ENCODE peak calls at places on chromosomes 5 and 9, in four cellular contexts. G is psoas muscle, O is sigmoid colon, T is neural progenitor cell. K is an unnamed sample. For H3K4me1, the result is how much of the 10 kb centered on the place peaks cover.

GRCh38 chr5:134568761-134569725 is 43.6 kb downstream of the JADE2 start:
- DNase-seq in G (peak), O (peak), T (peak), K (no peak)

GRCh38 chr9:129310666-129311350 is 132.7 kb upstream of the IER5L start:
- DNase-seq in G (no peak), O (peak), T (no peak), K (peak)

GRCh38 chr9:115466784-115467183 is 348.8 kb upstream of the TNC start:
- DNase-seq in G (no peak), O (peak), T (no peak), K (no peak)

GRCh38 chr9:134938346-134939079 is 20.8 kb upstream of the FCN1 start:
- DNase-seq in G (peak), O (no peak), T (no peak), K (no peak)

GRCh38 chr5:142816577-142816976 is 46.4 kb downstream of the ARHGAP26 start:
- DNase-seq in G (peak), O (no peak), T (no peak), K (no peak)

GRCh38 chr5:60675286-60675685 is 24.7 kb downstream of the DEPDC1B start:
- DNase-seq in G (no peak), O (no peak), T (no peak), K (no peak)

GRCh38 chr9:101778332-101778731 is 39.9 kb upstream of the GRIN3A start:
- DNase-seq in G (no peak), O (no peak), T (no peak), K (no peak)

GRCh38 chr9:86944974-86945867 is 2.1 kb downstream of the GAS1 start:
- DNase-seq in G (peak), O (peak), T (peak), K (peak)

GRCh38 chr5:154708845-154709244 is 46.3 kb upstream of the LARP1 start:
- DNase-seq in G (no peak), O (peak), T (no peak), K (no peak)

GRCh38 chr5:139711067-139711851 is 63.1 kb downstream of the CXXC5 start:
- DNase-seq in G (peak), O (no peak), T (peak), K (peak)

GRCh38 chr5:14138608-14139540 is 4.3 kb upstream of the TRIO start:
- DNase-seq in G (no peak), O (no peak), T (no peak), K (no peak)

GRCh38 chr9:17521456-17521855 is 57.4 kb upstream of the SH3GL2 start:
- DNase-seq in G (no peak), O (no peak), T (no peak), K (no peak)

GRCh38 chr5:73985145-73985544 is 359.1 kb downstream of the ARHGEF28 start:
- DNase-seq in G (no peak), O (no peak), T (peak), K (no peak)

GRCh38 chr5:168123853-168124528 is 167.5 kb upstream of the WWC1 start:
- DNase-seq in G (no peak), O (no peak), T (no peak), K (no peak)

GRCh38 chr9:69062195-69062594 is 26.6 kb downstream of the FXN start:
- DNase-seq in G (no peak), O (no peak), T (no peak), K (no peak)

GRCh38 chr9:123544007-123544827 is 188.2 kb downstream of the CRB2 start:
- DNase-seq in G (no peak), O (no peak), T (peak), K (peak)

GRCh38 chr5:6181147-6181729 is 197.1 kb downstream of the MED10 start:
- DNase-seq in G (no peak), O (no peak), T (peak), K (no peak)

GRCh38 chr5:132073231-132074013 is at the start of gene CSF2:
- DNase-seq in G (peak), O (no peak), T (no peak), K (no peak)

GRCh38 chr5:141919218-141920129 is 4.2 kb upstream of the DELE1 start:
- DNase-seq in G (no peak), O (no peak), T (no peak), K (peak)

GRCh38 chr9:37953775-37954437 is 50.0 kb upstream of the SLC25A51 start:
- DNase-seq in G (no peak), O (no peak), T (no peak), K (no peak)

GRCh38 chr5:149486726-149487635 is 64.3 kb downstream of the CSNK1A1 start:
- DNase-seq in G (no peak), O (no peak), T (no peak), K (peak)

GRCh38 chr5:81167544-81167943 is 65.6 kb upstream of the CKMT2 start:
- DNase-seq in G (no peak), O (peak), T (no peak), K (no peak)

GRCh38 chr5:74334034-74334433 is 306.5 kb downstream of the ENC1 start:
- DNase-seq in G (no peak), O (no peak), T (no peak), K (no peak)

GRCh38 chr9:107274953-107275422 is 8.1 kb upstream of the RAD23B start:
- DNase-seq in G (no peak), O (no peak), T (no peak), K (no peak)

GRCh38 chr5:115586525-115587146 is 15.6 kb downstream of the TICAM2 start:
- DNase-seq in G (no peak), O (no peak), T (peak), K (no peak)

GRCh38 chr9:74555015-74555414 is 57.9 kb downstream of the RORB start:
- DNase-seq in G (no peak), O (no peak), T (no peak), K (no peak)

GRCh38 chr9:73133921-73134407 is 17.7 kb upstream of the ANXA1 start:
- DNase-seq in G (no peak), O (no peak), T (no peak), K (no peak)

GRCh38 chr9:129281506-129282145 is 103.6 kb upstream of the IER5L start:
- DNase-seq in G (peak), O (peak), T (no peak), K (no peak)

GRCh38 chr9:100033877-100034551 is 64.8 kb downstream of the ERP44 start:
- DNase-seq in G (no peak), O (no peak), T (no peak), K (no peak)

GRCh38 chr5:154159343-154159742 is 31.2 kb upstream of the GALNT10 start:
- DNase-seq in G (no peak), O (no peak), T (no peak), K (no peak)

GRCh38 chr5:144191461-144191860 is 20.8 kb downstream of the KCTD16 start:
- DNase-seq in G (no peak), O (no peak), T (no peak), K (no peak)

GRCh38 chr5:144189800-144190429 is 19.2 kb downstream of the KCTD16 start:
- DNase-seq in G (no peak), O (no peak), T (no peak), K (no peak)

GRCh38 chr5:144191998-144192397 is 21.3 kb downstream of the KCTD16 start:
- DNase-seq in G (no peak), O (no peak), T (peak), K (no peak)

GRCh38 chr5:144183254-144183889 is 12.7 kb downstream of the KCTD16 start:
- DNase-seq in G (no peak), O (no peak), T (peak), K (no peak)

DNA sequence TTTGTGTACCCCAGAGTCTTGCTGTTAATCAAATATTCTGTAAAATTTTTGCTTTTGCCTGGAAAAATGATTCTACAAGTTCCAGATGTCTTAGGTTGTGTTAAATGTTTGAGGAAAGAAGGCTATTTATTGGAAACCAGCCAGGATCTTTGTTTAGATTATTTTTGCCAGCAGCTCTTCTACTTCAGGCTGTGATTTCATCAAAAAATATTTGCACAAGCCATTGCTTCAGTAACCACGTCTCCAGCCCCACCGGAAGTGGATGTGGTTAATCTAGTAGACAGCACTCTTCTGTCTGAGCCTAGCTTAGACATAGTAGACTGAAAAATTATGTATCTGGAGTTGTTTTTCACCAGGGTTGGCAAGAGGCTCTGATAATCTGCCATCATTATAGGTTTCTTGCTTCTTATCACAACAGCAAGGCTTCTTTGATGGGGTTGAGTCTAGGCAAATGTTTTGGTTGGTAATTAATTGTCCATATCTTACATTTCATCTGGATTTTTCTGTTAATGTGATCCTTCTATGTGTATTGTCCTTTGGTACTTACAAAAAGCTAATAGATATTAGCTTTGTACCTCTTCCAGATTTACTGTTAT is 17.1 kb downstream of the KCTD16 start:
- DNase-seq in G (peak), O (peak), T (no peak), K (no peak)
- H3K4me3 ChIP-seq in G (no peak), O (no peak), T (no peak), K (no peak)

DNA sequence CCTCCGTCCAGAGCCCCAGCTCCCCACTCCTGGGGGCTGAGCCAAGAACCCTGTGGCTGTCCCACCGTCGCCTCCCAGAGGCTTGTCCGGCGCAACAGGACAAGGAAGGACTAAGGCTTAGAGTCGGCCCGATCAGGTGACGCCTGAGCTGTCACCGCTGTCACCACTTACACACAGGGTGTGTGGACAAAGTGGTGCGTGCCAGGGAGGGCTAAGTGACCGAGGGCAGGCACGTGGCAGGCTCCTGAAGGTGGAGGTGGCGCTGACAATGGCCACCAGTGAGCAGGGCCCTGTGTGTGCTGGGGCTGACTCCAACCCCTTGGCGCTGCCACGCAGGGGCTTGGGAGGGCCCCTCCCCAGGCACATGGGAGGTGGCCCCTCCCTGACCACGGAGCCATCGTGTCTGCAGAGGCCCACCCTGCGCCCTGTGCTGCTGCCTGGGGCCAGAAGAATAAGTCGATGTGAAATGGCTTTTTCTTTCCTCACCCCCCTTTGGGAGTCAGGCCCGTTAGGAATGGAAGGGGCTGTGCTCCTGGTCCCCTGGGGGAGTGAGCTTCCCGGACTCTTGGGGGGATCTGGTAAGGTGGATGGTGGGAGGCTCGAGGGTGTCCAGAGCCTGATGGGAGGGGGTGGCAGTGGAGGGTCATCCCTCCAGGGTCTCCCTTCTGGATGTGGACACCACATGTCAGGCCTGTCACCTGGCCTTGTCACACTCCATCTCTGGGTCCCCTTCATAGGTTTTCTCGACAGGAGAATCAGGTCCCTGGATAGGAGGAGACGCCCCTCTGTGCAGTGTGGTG is 2.6 kb upstream of the GPSM1 start:
- DNase-seq in G (no peak), O (no peak), T (peak), K (no peak)
- TF ChIP-seq CTCF in G (no peak), O (no peak), T (peak), K (no peak)

GRCh38 chr9:77019810-77020437 is 469 bp downstream of the FOXB2 start:
- DNase-seq in G (no peak), O (no peak), T (peak), K (no peak)

GRCh38 chr9:77020438-77021264 is 1.2 kb downstream of the FOXB2 start:
- DNase-seq in G (no peak), O (no peak), T (peak), K (no peak)

GRCh38 chr9:77018058-77019009 is 1.1 kb upstream of the FOXB2 start:
- DNase-seq in G (no peak), O (no peak), T (peak), K (no peak)

GRCh38 chr9:77017505-77017894 is 2.0 kb upstream of the FOXB2 start:
- DNase-seq in G (no peak), O (no peak), T (no peak), K (no peak)

GRCh38 chr9:77019010-77019809 is at the start of gene FOXB2:
- DNase-seq in G (no peak), O (no peak), T (peak), K (no peak)
- H3K4me1 ChIP-seq in G (under half), O (half or more), T (under half), K (under half)

GRCh38 chr5:179733764-179734126 is 1.1 kb downstream of the MAML1 start:
- DNase-seq in G (no peak), O (no peak), T (no peak), K (no peak)
- H3K4me3 ChIP-seq in G (peak), O (peak), T (peak), K (peak)

DNA sequence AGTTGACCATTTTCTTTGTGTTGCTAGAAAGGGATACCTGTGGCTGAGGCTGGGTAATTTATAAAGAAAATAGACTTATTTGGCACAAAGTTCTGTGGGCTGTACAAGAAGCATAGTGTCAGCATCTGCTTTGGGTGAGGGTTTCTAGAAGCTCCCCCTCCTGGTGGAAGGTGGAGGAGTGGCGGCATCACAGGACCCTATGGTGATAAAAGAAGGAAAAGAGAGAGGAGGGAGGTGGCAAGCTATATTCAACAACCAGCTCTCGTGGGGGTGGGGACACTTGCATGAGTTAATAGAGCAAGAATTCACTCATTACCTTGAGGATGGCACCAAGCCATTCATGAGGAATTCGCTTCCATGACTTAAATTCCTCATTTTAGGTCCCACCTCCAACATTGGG is 2041.4 kb upstream of the CDH9 start:
- DNase-seq in G (no peak), O (no peak), T (peak), K (peak)
- TF ChIP-seq CTCF in G (no peak), O (no peak), T (peak), K (peak)

K was measured in Caco-2.